ENCODE peak calls at places on chromosome 21, in nine cellular contexts. L, E, J, Z, N, Q, C, Y and D are unnamed samples.

GRCh38 chr21:16388911-16389515 is 659.2 kb downstream of the USP25 start:
- DNase-seq in L (no peak), E (no peak), J (no peak), Z (no peak), N (no peak), Q (no peak), C (no peak), Y (no peak), D (no peak)

GRCh38 chr21:39651206-39651605 is 38.5 kb downstream of the B3GALT5 start:
- DNase-seq in L (no peak), E (no peak), J (no peak), Z (no peak), N (no peak), Q (no peak), C (no peak), Y (no peak), D (no peak)

GRCh38 chr21:25370311-25370744 is 237.0 kb downstream of the MRPL39 start:
- DNase-seq in L (no peak), E (no peak), J (no peak), Z (no peak), N (no peak), Q (no peak), C (peak; percentile 99), Y (no peak), D (no peak)

GRCh38 chr21:14875704-14876364 is 189.0 kb downstream of the NRIP1 start:
- DNase-seq in L (no peak), E (no peak), J (no peak), Z (no peak), N (no peak), Q (no peak), C (no peak), Y (no peak), D (peak; percentile 26)

GRCh38 chr21:21034046-21034445 is 35.8 kb downstream of the NCAM2 start:
- DNase-seq in L (no peak), E (no peak), J (no peak), Z (no peak), N (no peak), Q (no peak), C (no peak), Y (no peak), D (no peak)

GRCh38 chr21:17802568-17802967 is 16.6 kb downstream of the C21orf91 start:
- DNase-seq in L (no peak), E (no peak), J (no peak), Z (no peak), N (no peak), Q (no peak), C (peak; percentile 67), Y (no peak), D (no peak)

GRCh38 chr21:25791321-25791720 is 56.5 kb downstream of the GABPA start:
- DNase-seq in L (no peak), E (no peak), J (no peak), Z (peak; percentile 7), N (no peak), Q (no peak), C (no peak), Y (no peak), D (no peak)

GRCh38 chr21:15837603-15838002 is 107.8 kb downstream of the USP25 start:
- DNase-seq in L (no peak), E (no peak), J (no peak), Z (no peak), N (no peak), Q (no peak), C (peak; percentile 67), Y (no peak), D (peak; percentile 19)

DNA sequence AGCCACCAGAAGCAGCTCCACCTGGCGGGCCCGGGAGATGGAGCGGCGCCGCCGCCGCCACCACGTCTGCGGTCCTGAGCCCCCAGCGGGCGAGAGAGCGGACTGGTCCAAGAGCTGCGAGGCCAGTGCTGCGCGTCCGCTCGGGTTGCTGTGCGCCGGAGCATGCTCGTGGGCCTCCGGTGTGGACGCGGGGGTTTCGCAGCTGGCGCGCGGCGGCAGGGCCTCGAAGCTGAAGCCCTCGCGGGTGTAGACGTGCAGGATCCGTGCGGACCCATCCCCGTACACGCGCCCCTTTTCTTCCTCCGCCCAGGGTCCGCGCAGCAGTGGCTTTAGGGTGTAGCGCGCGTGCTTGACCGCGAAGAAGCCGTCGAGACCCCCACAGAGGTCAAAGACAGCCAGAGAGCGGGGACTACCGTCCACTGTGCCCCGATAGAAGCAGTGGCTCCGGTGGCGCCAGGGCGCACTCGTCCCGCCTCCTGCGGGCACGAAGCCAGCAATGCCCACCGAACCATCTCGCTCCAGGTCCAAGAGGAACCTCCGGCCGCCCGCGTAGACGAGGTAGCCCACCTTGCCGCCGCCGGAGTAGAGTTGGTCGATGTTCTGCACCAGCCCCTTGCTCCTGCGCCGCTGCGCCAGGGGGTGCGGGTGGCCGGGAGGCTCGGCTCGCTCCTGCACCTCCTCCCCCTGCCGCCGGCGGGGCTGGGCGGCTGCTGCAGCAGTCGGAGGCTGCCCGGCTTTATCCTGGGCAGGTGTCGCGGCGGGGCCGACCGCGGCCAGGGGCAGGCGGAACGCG is 1.1 kb downstream of the ADAMTS5 start:
- DNase-seq in L (peak; percentile 84), E (peak; percentile 21), J (no peak), Z (no peak), N (no peak), Q (no peak), C (peak; percentile 12), Y (peak; percentile 25), D (peak; percentile 83)
- TF ChIP-seq POLR2A in L (no peak), E (no peak), J (no peak), Z (no peak), N (no peak), Q (no peak), C (no peak), Y (no peak), D (peak; percentile 45)

GRCh38 chr21:28775071-28775470 is 217.6 kb downstream of the LTN1 start:
- DNase-seq in L (no peak), E (no peak), J (no peak), Z (no peak), N (no peak), Q (no peak), C (no peak), Y (no peak), D (no peak)

GRCh38 chr21:28776251-28776650 is 216.4 kb downstream of the LTN1 start:
- DNase-seq in L (no peak), E (no peak), J (no peak), Z (no peak), N (no peak), Q (no peak), C (peak; percentile 96), Y (no peak), D (no peak)

GRCh38 chr21:28770867-28771661 is 221.6 kb downstream of the LTN1 start:
- DNase-seq in L (peak; percentile 72), E (no peak), J (no peak), Z (no peak), N (no peak), Q (no peak), C (peak; percentile 36), Y (no peak), D (no peak)

GRCh38 chr21:28771790-28772501 is 220.7 kb downstream of the LTN1 start:
- DNase-seq in L (no peak), E (no peak), J (no peak), Z (no peak), N (no peak), Q (no peak), C (peak; percentile 91), Y (no peak), D (no peak)

DNA sequence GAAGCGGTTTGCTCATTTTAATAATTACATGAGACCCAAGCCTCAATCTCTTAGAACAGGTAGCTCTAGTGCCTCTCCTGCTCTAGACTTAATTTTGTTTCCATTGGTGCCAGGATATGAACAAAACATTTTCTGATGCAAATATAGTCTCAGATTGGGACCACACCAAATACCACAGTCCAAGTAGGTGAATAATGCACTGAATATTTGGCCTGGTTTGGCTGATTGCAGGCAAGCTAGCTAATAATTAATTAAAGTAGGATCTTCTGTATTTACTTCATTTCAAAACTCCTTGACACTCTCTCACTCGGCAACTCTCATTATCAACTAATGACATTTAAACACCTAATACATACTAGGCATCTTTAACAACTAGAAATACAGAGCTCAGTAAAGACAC is 219.6 kb downstream of the LTN1 start:
- DNase-seq in L (no peak), E (no peak), J (no peak), Z (no peak), N (no peak), Q (no peak), C (no peak), Y (no peak), D (no peak)
- TF ChIP-seq POLR2A in L (no peak), E (no peak), J (no peak), Z (no peak), N (no peak), Q (no peak), C (no peak), Y (no peak), D (no peak)

GRCh38 chr21:33657124-33657842 is 15.0 kb downstream of the ITSN1 start:
- DNase-seq in L (no peak), E (peak; percentile 20), J (no peak), Z (no peak), N (no peak), Q (no peak), C (peak; percentile 34), Y (no peak), D (no peak)
- TF ChIP-seq POLR2A in L (no peak), E (no peak), J (no peak), Z (no peak), N (no peak), Q (no peak), C (no peak), Y (no peak), D (no peak)

GRCh38 chr21:42837421-42838211 is 41.7 kb downstream of the WDR4 start:
- DNase-seq in L (no peak), E (no peak), J (no peak), Z (no peak), N (no peak), Q (no peak), C (no peak), Y (peak; percentile 21), D (no peak)

GRCh38 chr21:42843021-42843420 is 36.3 kb downstream of the WDR4 start:
- DNase-seq in L (peak; percentile 40), E (no peak), J (no peak), Z (no peak), N (no peak), Q (no peak), C (no peak), Y (no peak), D (no peak)

GRCh38 chr21:42841156-42841915 is 38.0 kb downstream of the WDR4 start:
- DNase-seq in L (peak; percentile 58), E (no peak), J (no peak), Z (no peak), N (no peak), Q (no peak), C (no peak), Y (no peak), D (no peak)

GRCh38 chr21:42839271-42840231 is 39.8 kb downstream of the WDR4 start:
- DNase-seq in L (no peak), E (no peak), J (no peak), Z (no peak), N (no peak), Q (no peak), C (no peak), Y (peak; percentile 22), D (no peak)

DNA sequence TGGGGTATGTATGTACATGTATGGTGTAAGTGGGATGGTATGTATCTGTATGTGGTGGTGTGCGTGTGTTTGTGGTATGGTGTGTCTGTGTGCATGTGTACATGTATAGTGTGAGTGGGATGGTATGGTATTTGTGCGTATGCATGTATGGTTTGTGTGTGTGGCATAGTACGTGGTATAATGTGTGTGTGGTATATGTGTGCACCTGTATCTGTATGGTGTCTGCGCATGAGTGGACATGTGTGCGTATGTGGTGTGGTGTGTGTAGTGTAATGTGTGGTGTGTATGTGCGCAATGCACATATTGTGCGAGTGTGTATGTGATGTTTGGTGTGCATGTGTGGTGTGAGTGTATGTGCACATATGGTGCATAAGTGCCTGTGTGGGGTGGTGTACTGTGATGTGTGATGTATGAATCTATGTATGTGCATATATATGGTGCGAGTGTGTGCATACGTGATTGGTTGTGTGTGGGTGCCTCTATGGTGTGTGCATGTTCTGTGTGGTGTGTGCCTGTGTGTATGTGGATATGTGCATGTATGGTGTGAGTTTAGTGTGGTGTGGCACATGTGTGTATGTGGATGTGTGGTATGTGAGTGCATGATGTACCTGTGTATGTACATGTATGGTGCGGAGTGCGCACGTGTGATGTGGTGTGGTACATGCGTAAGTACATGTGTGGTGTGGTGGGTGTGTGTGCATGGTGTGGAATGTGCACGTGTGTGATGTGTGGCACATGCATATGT is 38.8 kb downstream of the WDR4 start:
- DNase-seq in L (no peak), E (no peak), J (no peak), Z (no peak), N (no peak), Q (no peak), C (no peak), Y (no peak), D (no peak)
- TF ChIP-seq POLR2A in L (no peak), E (no peak), J (no peak), Z (no peak), N (no peak), Q (no peak), C (no peak), Y (no peak), D (no peak)